ENCODE peak calls at places on chromosome 4, in five cellular contexts. Y is NT2/D1, I is HEK293T, X is GM12878, J is H1. B is an unnamed sample.

GRCh38 chr4:114659386-114660008 is 60.9 kb downstream of the UGT8 start:
- DNase-seq in Y (peak), I (peak), X (peak), J (peak), B (peak)

GRCh38 chr4:187993827-187994226 is 1.7 kb upstream of the ZFP42 start:
- DNase-seq in Y (peak), I (peak), X (no peak), J (peak), B (no peak)

GRCh38 chr4:126986828-126987227 is 645.9 kb upstream of the INTU start:
- DNase-seq in Y (no peak), I (no peak), X (no peak), J (no peak), B (no peak)

GRCh38 chr4:52665592-52665991 is 6.5 kb upstream of the USP46 start:
- DNase-seq in Y (no peak), I (no peak), X (no peak), J (no peak), B (peak)

GRCh38 chr4:2261110-2261852 is 628 bp downstream of the MXD4 start:
- DNase-seq in Y (no peak), I (peak), X (no peak), J (peak), B (no peak)

GRCh38 chr4:159608434-159608833 is 505.6 kb downstream of the RAPGEF2 start:
- DNase-seq in Y (no peak), I (no peak), X (no peak), J (no peak), B (no peak)

GRCh38 chr4:118173956-118174355 is 139.7 kb downstream of the NDST3 start:
- DNase-seq in Y (no peak), I (no peak), X (no peak), J (no peak), B (no peak)

GRCh38 chr4:7309176-7309575 is 116.8 kb downstream of the SORCS2 start:
- DNase-seq in Y (no peak), I (no peak), X (no peak), J (no peak), B (no peak)

GRCh38 chr4:18319456-18319855 is 297.9 kb upstream of the LCORL start:
- DNase-seq in Y (no peak), I (no peak), X (no peak), J (no peak), B (no peak)

GRCh38 chr4:184826315-184827266 is 823 bp upstream of the ACSL1 start:
- DNase-seq in Y (no peak), I (peak), X (no peak), J (no peak), B (no peak)

GRCh38 chr4:40662962-40663604 is 33.4 kb upstream of the RBM47 start:
- DNase-seq in Y (no peak), I (no peak), X (peak), J (no peak), B (peak)

GRCh38 chr4:102625232-102625930 is 124.2 kb downstream of the NFKB1 start:
- DNase-seq in Y (no peak), I (peak), X (no peak), J (no peak), B (peak)

GRCh38 chr4:41418444-41418843 is 119.5 kb upstream of the LIMCH1 start:
- DNase-seq in Y (no peak), I (no peak), X (no peak), J (no peak), B (no peak)

GRCh38 chr4:15489551-15489950 is 19.9 kb downstream of the CC2D2A start:
- DNase-seq in Y (no peak), I (no peak), X (no peak), J (no peak), B (no peak)

GRCh38 chr4:123354701-123355100 is 41.9 kb upstream of the SPRY1 start:
- DNase-seq in Y (no peak), I (no peak), X (no peak), J (no peak), B (no peak)

GRCh38 chr4:148056879-148057278 is 325.0 kb downstream of the ARHGAP10 start:
- DNase-seq in Y (no peak), I (peak), X (peak), J (no peak), B (no peak)

GRCh38 chr4:568962-569361 is 7.1 kb downstream of the TMEM271 start:
- DNase-seq in Y (no peak), I (no peak), X (no peak), J (no peak), B (no peak)
- TF ChIP-seq SUZ12 in Y (no peak), I (no peak), X (no peak), J (no peak), B (no peak)

GRCh38 chr4:67933755-67934154 is 29.5 kb downstream of the TMPRSS11A start:
- DNase-seq in Y (no peak), I (no peak), X (no peak), J (no peak), B (no peak)
- TF ChIP-seq SUZ12 in Y (no peak), I (no peak), X (no peak), J (no peak), B (no peak)

DNA sequence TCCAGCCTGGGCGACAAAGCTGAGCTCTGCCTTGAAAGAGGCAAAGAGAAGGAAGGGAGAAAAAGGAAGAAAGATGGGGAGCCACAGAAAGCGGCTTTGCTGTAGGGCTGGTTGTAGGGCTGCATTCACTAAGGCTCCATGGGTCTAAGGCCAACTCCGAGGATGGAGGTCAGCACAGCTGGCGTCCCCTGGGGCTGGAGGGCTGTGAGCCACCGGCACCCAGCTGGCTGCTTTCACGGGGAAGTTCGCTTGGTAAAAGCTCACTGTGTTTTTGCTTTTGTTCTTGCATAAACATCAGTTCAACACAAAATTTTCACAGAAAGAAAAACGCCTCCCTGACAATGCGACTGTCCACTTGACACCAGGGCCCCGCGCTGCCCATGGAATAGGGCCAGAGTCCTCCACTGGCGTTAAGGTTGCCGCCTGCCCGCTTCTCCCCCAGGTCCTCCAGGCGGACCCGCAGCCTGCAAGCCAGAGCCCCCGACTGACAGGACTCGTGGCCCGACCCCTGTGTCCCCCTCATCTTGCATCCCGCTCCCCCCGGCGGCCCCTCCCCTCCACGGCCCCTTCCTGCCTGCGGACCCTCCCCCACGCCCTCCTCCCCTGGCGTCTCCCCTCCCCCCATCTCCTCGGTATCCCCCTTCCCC is 1.1 kb downstream of the RNF212 start:
- DNase-seq in Y (no peak), I (no peak), X (no peak), J (no peak), B (no peak)
- TF ChIP-seq SUZ12 in Y (no peak), I (no peak), X (no peak), J (no peak), B (no peak)

GRCh38 chr4:28879178-28879577 is 1841.0 kb upstream of the PCDH7 start:
- DNase-seq in Y (no peak), I (no peak), X (no peak), J (no peak), B (no peak)
- TF ChIP-seq SUZ12 in Y (no peak), I (no peak), X (no peak), J (no peak), B (no peak)

GRCh38 chr4:3303840-3304715 is 11.3 kb downstream of the RGS12 start:
- DNase-seq in Y (no peak), I (peak), X (no peak), J (no peak), B (no peak)
- TF ChIP-seq SUZ12 in Y (no peak), I (no peak), X (no peak), J (no peak), B (no peak)